ENCODE peak calls at places on chromosome 14, in four cellular contexts. A, G, V and I are unnamed samples.

GRCh38 chr14:89378119-89378518 is 38.9 kb downstream of the FOXN3 start:
- DNase-seq in A (no peak), G (no peak), V (no peak), I (no peak)

GRCh38 chr14:55125403-55125802 is 3.6 kb upstream of the LGALS3 start:
- DNase-seq in A (no peak), G (no peak), V (no peak), I (peak)

GRCh38 chr14:84234281-84234680 is 1295.7 kb upstream of the FLRT2 start:
- DNase-seq in A (no peak), G (no peak), V (no peak), I (no peak)

GRCh38 chr14:61221906-61222305 is 59.2 kb downstream of the TMEM30B start:
- DNase-seq in A (no peak), G (no peak), V (no peak), I (no peak)

GRCh38 chr14:22231022-22231421 is 358.0 kb downstream of the DAD1 start:
- DNase-seq in A (no peak), G (no peak), V (no peak), I (no peak)

GRCh38 chr14:96083667-96084320 is 44.6 kb downstream of the C14orf132 start:
- DNase-seq in A (no peak), G (no peak), V (no peak), I (no peak)

GRCh38 chr14:99757331-99758070 is 35.7 kb upstream of the EML1 start:
- DNase-seq in A (peak), G (peak), V (peak), I (no peak)

GRCh38 chr14:101819251-101819990 is 57.9 kb downstream of the PPP2R5C start:
- DNase-seq in A (no peak), G (no peak), V (no peak), I (peak)

GRCh38 chr14:102095231-102095870 is 8.5 kb upstream of the HSP90AA1 start:
- DNase-seq in A (no peak), G (no peak), V (no peak), I (no peak)

GRCh38 chr14:37093364-37093763 is 79.0 kb downstream of the SLC25A21 start:
- DNase-seq in A (no peak), G (no peak), V (no peak), I (no peak)

GRCh38 chr14:33408291-33408690 is 469.6 kb downstream of the NPAS3 start:
- DNase-seq in A (no peak), G (no peak), V (no peak), I (no peak)

GRCh38 chr14:101121399-101122113 is 218.0 kb upstream of the RTL1 start:
- DNase-seq in A (no peak), G (no peak), V (no peak), I (no peak)

GRCh38 chr14:75282166-75282547 is 3.5 kb downstream of the FOS start:
- DNase-seq in A (no peak), G (no peak), V (no peak), I (no peak)

GRCh38 chr14:64504897-64505771 is 564 bp downstream of the ZBTB1 start:
- DNase-seq in A (peak), G (peak), V (no peak), I (peak)

GRCh38 chr14:104876251-104876699 is 11.2 kb downstream of the CEP170B start:
- DNase-seq in A (no peak), G (no peak), V (no peak), I (peak)

GRCh38 chr14:61997146-61997545 is 234.9 kb downstream of the SNAPC1 start:
- DNase-seq in A (no peak), G (no peak), V (no peak), I (no peak)

GRCh38 chr14:78782551-78782950 is 612.4 kb downstream of the NRXN3 start:
- DNase-seq in A (no peak), G (no peak), V (no peak), I (no peak)

GRCh38 chr14:64233791-64234190 is 60.4 kb downstream of the ESR2 start:
- DNase-seq in A (no peak), G (no peak), V (no peak), I (no peak)

GRCh38 chr14:77707355-77707723 is 484 bp downstream of the ALKBH1 start:
- DNase-seq in A (no peak), G (no peak), V (peak), I (no peak)

GRCh38 chr14:64800000-64800399 is 79.7 kb downstream of the SPTB start:
- DNase-seq in A (no peak), G (no peak), V (no peak), I (no peak)

GRCh38 chr14:47442206-47442605 is 233.2 kb downstream of the MDGA2 start:
- DNase-seq in A (no peak), G (no peak), V (no peak), I (no peak)

GRCh38 chr14:48125654-48126053 is 450.2 kb upstream of the MDGA2 start:
- DNase-seq in A (no peak), G (no peak), V (no peak), I (no peak)

GRCh38 chr14:54818201-54819133 is 84.2 kb downstream of the GCH1 start:
- DNase-seq in A (peak), G (peak), V (peak), I (no peak)